ENCODE peak calls at places on chromosome 6, in eight cellular contexts. C is tibial artery; J is NCI-H69; R is central memory CD4-positive, alpha-beta T cell; Y is effector CD4-positive, alpha-beta T cell; T is CD8-positive, alpha-beta T cell; X is AG20443; S is mesothelial cell of epicardium. A is an unnamed sample.

GRCh38 chr6:110551088-110551487 is 74.7 kb upstream of the SLC22A16 start:
- DNase-seq in S (no peak), T (no peak), X (no peak), C (no peak), R (no peak), Y (no peak), J (no peak), A (no peak)

GRCh38 chr6:167993169-167993568 is 4.3 kb upstream of the KIF25 start:
- DNase-seq in R (no peak), X (no peak), C (no peak), T (no peak), Y (no peak), S (no peak), J (no peak), A (no peak)

GRCh38 chr6:22657341-22657985 is 88.1 kb downstream of the HDGFL1 start:
- DNase-seq in J (no peak), X (no peak), R (no peak), C (no peak), Y (no peak), T (no peak), S (no peak), A (no peak)

GRCh38 chr6:147674794-147675193 is 166.3 kb downstream of the SAMD5 start:
- DNase-seq in T (no peak), R (no peak), S (no peak), X (no peak), J (no peak), Y (no peak), C (no peak), A (no peak)

GRCh38 chr6:37396571-37397185 is 36.3 kb upstream of the CMTR1 start:
- DNase-seq in R (no peak), T (no peak), S (no peak), X (peak), J (no peak), Y (no peak), C (no peak), A (no peak)

GRCh38 chr6:134003542-134003951 is 48.9 kb downstream of the SLC2A12 start:
- DNase-seq in Y (no peak), R (no peak), J (peak), S (no peak), X (no peak), T (no peak), C (no peak), A (no peak)

GRCh38 chr6:41372526-41373366 is 37.3 kb downstream of the NCR2 start:
- DNase-seq in C (no peak), X (no peak), Y (no peak), R (no peak), S (no peak), J (peak), T (no peak), A (no peak)

GRCh38 chr6:3808759-3809514 is 40.2 kb upstream of the FAM50B start:
- DNase-seq in R (no peak), T (no peak), Y (no peak), X (peak), J (peak), S (no peak), C (peak), A (peak)

GRCh38 chr6:27127874-27128795 is 119.4 kb upstream of the PRSS16 start:
- DNase-seq in C (no peak), Y (no peak), R (no peak), J (peak), X (no peak), S (no peak), T (no peak), A (no peak)

GRCh38 chr6:22248513-22249308 is 48.1 kb downstream of the PRL start:
- DNase-seq in S (no peak), T (no peak), Y (no peak), J (peak), C (no peak), R (no peak), X (peak), A (peak)

GRCh38 chr6:10411131-10411914 is 3.6 kb downstream of the TFAP2A start:
- DNase-seq in C (no peak), R (no peak), T (no peak), Y (no peak), J (peak), X (no peak), S (no peak), A (no peak)

GRCh38 chr6:159037746-159038290 is 7.0 kb downstream of the TAGAP start:
- DNase-seq in J (peak), S (no peak), C (no peak), R (no peak), T (no peak), Y (no peak), X (no peak), A (no peak)

GRCh38 chr6:45759134-45759849 is 256.4 kb downstream of the CLIC5 start:
- DNase-seq in Y (no peak), T (no peak), C (no peak), X (peak), R (no peak), S (no peak), J (no peak), A (no peak)

GRCh38 chr6:153167026-153167891 is 36.2 kb upstream of the RGS17 start:
- DNase-seq in S (no peak), R (no peak), Y (no peak), J (peak), X (peak), T (no peak), C (no peak), A (peak)

GRCh38 chr6:99305021-99305554 is 44.4 kb downstream of the FAXC start:
- DNase-seq in J (peak), C (no peak), T (no peak), R (no peak), Y (no peak), S (no peak), X (no peak), A (no peak)

GRCh38 chr6:147040041-147040440 is 164.2 kb upstream of the STXBP5 start:
- DNase-seq in Y (no peak), S (no peak), T (no peak), J (no peak), C (no peak), R (no peak), X (peak), A (no peak)

GRCh38 chr6:155493694-155494143 is 38.1 kb upstream of the NOX3 start:
- DNase-seq in Y (no peak), S (no peak), X (peak), C (peak), J (no peak), T (no peak), R (no peak), A (peak)

GRCh38 chr6:170117111-170117972 is 173.5 kb downstream of the DLL1 start:
- DNase-seq in J (no peak), S (peak), X (no peak), T (no peak), Y (no peak), R (no peak), C (peak), A (no peak)

GRCh38 chr6:166595061-166595780 is 8.7 kb upstream of the RAMACL start:
- DNase-seq in C (no peak), R (no peak), S (no peak), Y (no peak), J (no peak), T (no peak), X (peak), A (peak)

GRCh38 chr6:130182466-130182865 is 40.3 kb downstream of the SAMD3 start:
- DNase-seq in R (no peak), Y (no peak), J (no peak), T (no peak), C (no peak), S (no peak), X (no peak), A (no peak)

GRCh38 chr6:158654498-158654897 is 4.6 kb downstream of the SYTL3 start:
- DNase-seq in J (peak), Y (no peak), R (no peak), X (peak), T (no peak), S (no peak), C (peak), A (peak)

GRCh38 chr6:41713650-41714291 is 21.6 kb downstream of the TFEB start:
- DNase-seq in X (no peak), T (no peak), C (peak), Y (no peak), J (no peak), S (no peak), R (no peak), A (no peak)

GRCh38 chr6:165548450-165548849 is 114.6 kb downstream of the PDE10A start:
- DNase-seq in S (no peak), Y (no peak), C (no peak), J (no peak), T (no peak), R (no peak), X (no peak), A (no peak)

GRCh38 chr6:45896783-45897441 is 118.7 kb downstream of the CLIC5 start:
- DNase-seq in J (no peak), X (peak), S (no peak), R (no peak), Y (no peak), C (no peak), T (no peak), A (no peak)

GRCh38 chr6:57313711-57314471 is 3.5 kb upstream of the PRIM2 start:
- DNase-seq in S (no peak), Y (no peak), X (peak), J (no peak), C (no peak), R (no peak), T (no peak), A (peak)

GRCh38 chr6:71229466-71229865 is 59.1 kb upstream of the OGFRL1 start:
- DNase-seq in R (no peak), S (no peak), Y (no peak), J (no peak), X (no peak), C (no peak), T (no peak), A (no peak)

GRCh38 chr6:84763397-84764331 is 734 bp downstream of the TBX18 start:
- DNase-seq in X (peak), S (peak), J (peak), Y (no peak), R (no peak), C (peak), T (no peak), A (no peak)

GRCh38 chr6:137573739-137574138 is 79.5 kb upstream of the OLIG3 start:
- DNase-seq in X (no peak), T (no peak), Y (no peak), J (no peak), S (no peak), R (no peak), C (no peak), A (no peak)

GRCh38 chr6:131519670-131520436 is 53.2 kb upstream of the ARG1 start:
- DNase-seq in T (peak), C (no peak), S (no peak), Y (peak), X (peak), R (peak), J (peak), A (no peak)

GRCh38 chr6:167571550-167571949 is 246.7 kb downstream of the TTLL2 start:
- DNase-seq in Y (no peak), C (no peak), R (no peak), X (no peak), J (no peak), T (no peak), S (no peak), A (no peak)

GRCh38 chr6:72248621-72249020 is 362.3 kb downstream of the RIMS1 start:
- DNase-seq in S (no peak), J (no peak), C (no peak), Y (no peak), R (no peak), T (no peak), X (no peak), A (no peak)

GRCh38 chr6:7165002-7165735 is 57.4 kb downstream of the RREB1 start:
- DNase-seq in Y (no peak), C (no peak), R (no peak), X (no peak), S (no peak), J (peak), T (no peak), A (no peak)